ENCODE peak calls at places on chromosomes 12 and 14, in four cellular contexts. N is NCI-H146, J is AG10803, K is germinal center. W is an unnamed sample.

GRCh38 chr14:95038521-95039250 is 118.6 kb downstream of the DICER1 start:
- DNase-seq in N (no peak), J (no peak), K (no peak), W (no peak)

GRCh38 chr12:113165521-113166450 is 16.3 kb downstream of the CFAP73 start:
- DNase-seq in N (no peak), J (no peak), K (no peak), W (no peak)

GRCh38 chr14:32764131-32764530 is 174.5 kb upstream of the NPAS3 start:
- DNase-seq in N (no peak), J (no peak), K (no peak), W (no peak)

GRCh38 chr14:76772300-76773187 is 11.3 kb downstream of the VASH1 start:
- DNase-seq in N (no peak), J (no peak), K (no peak), W (no peak)

GRCh38 chr12:13371367-13371766 is 174.8 kb downstream of the EMP1 start:
- DNase-seq in N (no peak), J (no peak), K (no peak), W (no peak)

GRCh38 chr14:101968186-101968585 is 3.8 kb downstream of the DYNC1H1 start:
- DNase-seq in N (no peak), J (no peak), K (no peak), W (no peak)

GRCh38 chr12:132095520-132096409 is 48.4 kb downstream of the DDX51 start:
- DNase-seq in N (no peak), J (no peak), K (no peak), W (no peak)

GRCh38 chr12:68122236-68122920 is 37.2 kb downstream of the IFNG start:
- DNase-seq in N (no peak), J (no peak), K (no peak), W (no peak)

GRCh38 chr14:91231446-91231845 is 13.1 kb downstream of the GPR68 start:
- DNase-seq in N (no peak), J (peak), K (no peak), W (no peak)

GRCh38 chr12:110537605-110538409 is 35.7 kb downstream of the RAD9B start:
- DNase-seq in N (no peak), J (no peak), K (no peak), W (no peak)

GRCh38 chr14:56333361-56334279 is 215.4 kb downstream of the PELI2 start:
- DNase-seq in N (peak), J (peak), K (no peak), W (peak)

GRCh38 chr12:67388331-67389163 is 119.4 kb downstream of the CAND1 start:
- DNase-seq in N (peak), J (no peak), K (no peak), W (no peak)

GRCh38 chr14:33551963-33552362 is 398.9 kb downstream of the EGLN3 start:
- DNase-seq in N (no peak), J (no peak), K (no peak), W (no peak)

GRCh38 chr14:28780843-28781503 is 14.4 kb downstream of the FOXG1 start:
- DNase-seq in N (no peak), J (no peak), K (no peak), W (no peak)

GRCh38 chr14:56630707-56631106 is 51.1 kb downstream of the TMEM260 start:
- DNase-seq in N (no peak), J (peak), K (no peak), W (no peak)

GRCh38 chr12:23204933-23205778 is 580.2 kb downstream of the ETNK1 start:
- DNase-seq in N (peak), J (peak), K (peak), W (peak)

GRCh38 chr12:2295941-2296461 is 243.2 kb downstream of the CACNA1C start:
- DNase-seq in N (no peak), J (peak), K (no peak), W (peak)

GRCh38 chr14:79629891-79630560 is 581.3 kb downstream of the DIO2 start:
- DNase-seq in N (no peak), J (no peak), K (no peak), W (no peak)

GRCh38 chr14:92936085-92936484 is 13.1 kb downstream of the CHGA start:
- DNase-seq in N (no peak), J (no peak), K (no peak), W (no peak)

GRCh38 chr12:3016191-3016590 is 57.0 kb downstream of the TEAD4 start:
- DNase-seq in N (no peak), J (no peak), K (no peak), W (no peak)

GRCh38 chr12:51951843-51952722 is 584 bp downstream of the ACVR1B start:
- DNase-seq in N (peak), J (no peak), K (no peak), W (no peak)

GRCh38 chr14:36657409-36658090 is 4.1 kb upstream of the PAX9 start:
- DNase-seq in N (no peak), J (no peak), K (no peak), W (no peak)

GRCh38 chr12:6538420-6539275 is 4.3 kb downstream of the GAPDH start:
- DNase-seq in N (peak), J (peak), K (peak), W (peak)

GRCh38 chr12:41365653-41366131 is 177.6 kb downstream of the PDZRN4 start:
- DNase-seq in N (peak), J (no peak), K (no peak), W (no peak)

GRCh38 chr12:57091633-57092528 is 3.0 kb downstream of the NAB2 start:
- DNase-seq in N (no peak), J (no peak), K (peak), W (no peak)

GRCh38 chr12:48823281-48823680 is 5.0 kb downstream of the CACNB3 start:
- DNase-seq in N (no peak), J (no peak), K (no peak), W (no peak)

GRCh38 chr14:68332011-68332410 is 460.9 kb downstream of the ZFP36L1 start:
- DNase-seq in N (no peak), J (no peak), K (no peak), W (no peak)

GRCh38 chr12:28578833-28579252 is 388.6 kb downstream of the CCDC91 start:
- DNase-seq in N (no peak), J (peak), K (no peak), W (no peak)

GRCh38 chr12:28222081-28222700 is 31.9 kb downstream of the CCDC91 start:
- DNase-seq in N (no peak), J (no peak), K (no peak), W (no peak)

GRCh38 chr12:88559772-88560171 is 20.5 kb downstream of the KITLG start:
- DNase-seq in N (no peak), J (peak), K (no peak), W (no peak)

GRCh38 chr12:67645126-67645525 is 3.4 kb upstream of the DYRK2 start:
- DNase-seq in N (no peak), J (peak), K (no peak), W (no peak)

GRCh38 chr12:69330475-69331473 is 17.4 kb upstream of the LYZ start:
- DNase-seq in N (peak), J (no peak), K (peak), W (no peak)

GRCh38 chr12:75862692-75863471 is 168.7 kb downstream of the PHLDA1 start:
- DNase-seq in N (peak), J (peak), K (no peak), W (peak)

GRCh38 chr14:61620130-61620946 is 75.0 kb upstream of the HIF1A start:
- DNase-seq in N (no peak), J (peak), K (no peak), W (no peak)

GRCh38 chr14:89215166-89215940 is 201.7 kb downstream of the FOXN3 start:
- DNase-seq in N (no peak), J (peak), K (no peak), W (no peak)